ENCODE peak calls at places on chromosomes 6 and 20, in nine cellular contexts. N, S, T, Y, J, U, G, F and X are unnamed samples.

GRCh38 chr6:15608406-15608805 is 54.4 kb downstream of the DTNBP1 start:
- DNase-seq in T (no peak), N (no peak), G (no peak), U (peak; percentile 39), S (no peak), Y (no peak), F (no peak), J (no peak), X (peak; percentile 14)

GRCh38 chr6:139250296-139251274 is 41.2 kb downstream of the TXLNB start:
- DNase-seq in T (peak; percentile 69), N (no peak), J (peak; percentile 84), Y (peak; percentile 54), S (no peak), G (peak; percentile 64), U (peak; percentile 17), F (peak; percentile 32), X (peak; percentile 72)

GRCh38 chr6:24522090-24522820 is 27.5 kb downstream of the ALDH5A1 start:
- DNase-seq in F (no peak), U (no peak), S (no peak), N (no peak), G (peak; percentile 59), T (peak; percentile 68), Y (no peak), J (peak; percentile 99), X (no peak)

GRCh38 chr20:53695797-53696527 is 102.3 kb upstream of the ZNF217 start:
- DNase-seq in N (no peak), U (no peak), T (no peak), J (no peak), F (no peak), Y (no peak), G (no peak), S (no peak), X (no peak)

GRCh38 chr6:16486661-16487060 is 248.3 kb downstream of the GMPR start:
- DNase-seq in G (no peak), N (no peak), U (no peak), J (no peak), Y (no peak), T (no peak), S (peak; percentile 29), F (peak; percentile 33), X (no peak)

GRCh38 chr6:110329348-110329728 is 28.8 kb downstream of the METTL24 start:
- DNase-seq in S (no peak), G (no peak), Y (no peak), N (no peak), T (no peak), F (no peak), U (no peak), J (no peak), X (no peak)

GRCh38 chr20:62305765-62306431 is 3.1 kb downstream of the ADRM1 start:
- DNase-seq in G (no peak), F (no peak), U (no peak), S (no peak), J (no peak), N (peak; percentile 79), T (no peak), Y (no peak), X (no peak)

GRCh38 chr6:6918216-6918983 is 189.4 kb upstream of the RREB1 start:
- DNase-seq in G (peak; percentile 83), Y (no peak), S (peak; percentile 71), T (peak; percentile 86), J (no peak), N (no peak), U (peak; percentile 13), F (no peak), X (no peak)

GRCh38 chr6:167275001-167275400 is 16.1 kb upstream of the UNC93A start:
- DNase-seq in U (no peak), G (no peak), S (no peak), Y (no peak), J (no peak), F (no peak), N (no peak), T (no peak), X (no peak)

GRCh38 chr20:57407541-57407956 is 16.4 kb downstream of the RBM38 start:
- DNase-seq in S (no peak), F (no peak), Y (no peak), J (no peak), U (no peak), T (no peak), G (no peak), N (peak; percentile 66), X (no peak)

GRCh38 chr6:3823671-3824070 is 25.5 kb upstream of the FAM50B start:
- DNase-seq in N (no peak), S (no peak), F (no peak), U (no peak), G (no peak), T (no peak), Y (no peak), J (no peak), X (no peak)

GRCh38 chr20:46491354-46491753 is 22.0 kb downstream of the ZNF334 start:
- DNase-seq in J (no peak), F (no peak), N (no peak), G (no peak), S (no peak), T (no peak), Y (no peak), U (no peak), X (no peak)

GRCh38 chr20:2757001-2757400 is 43.4 kb downstream of the CPXM1 start:
- DNase-seq in N (no peak), U (no peak), G (no peak), S (no peak), T (peak; percentile 11), F (no peak), Y (no peak), J (no peak), X (no peak)

GRCh38 chr20:63574156-63574828 is at the start of gene HELZ2:
- DNase-seq in F (peak; percentile 58), S (peak; percentile 71), G (peak; percentile 94), T (peak; percentile 90), Y (peak; percentile 87), N (peak; percentile 90), U (no peak), J (peak; percentile 68), X (peak; percentile 87)

GRCh38 chr6:152233547-152234320 is 403.4 kb downstream of the SYNE1 start:
- DNase-seq in Y (no peak), F (no peak), G (no peak), U (no peak), S (peak; percentile 27), T (no peak), N (no peak), J (no peak), X (no peak)

GRCh38 chr6:37917568-37917967 is 98.0 kb downstream of the ZFAND3 start:
- DNase-seq in T (no peak), Y (no peak), U (no peak), J (no peak), G (no peak), F (no peak), N (no peak), S (no peak), X (no peak)

GRCh38 chr6:77813090-77813489 is 160.3 kb downstream of the MEI4 start:
- DNase-seq in J (no peak), F (no peak), S (no peak), G (no peak), Y (no peak), U (no peak), N (no peak), T (no peak), X (no peak)

GRCh38 chr6:44738652-44739141 is 351.2 kb downstream of the CDC5L start:
- DNase-seq in T (peak; percentile 32), S (no peak), G (no peak), F (no peak), J (no peak), N (no peak), U (no peak), Y (no peak), X (peak; percentile 10)

GRCh38 chr6:41278699-41279405 is 7.6 kb downstream of the TREM1 start:
- DNase-seq in G (peak; percentile 68), J (peak; percentile 72), S (peak; percentile 68), F (peak; percentile 42), U (no peak), N (no peak), Y (peak; percentile 65), T (peak; percentile 55), X (peak; percentile 46)

GRCh38 chr6:80197474-80197873 is 91.0 kb downstream of the BCKDHB start:
- DNase-seq in N (no peak), G (no peak), F (no peak), U (peak; percentile 62), S (no peak), J (no peak), T (no peak), Y (no peak), X (no peak)

GRCh38 chr6:26251354-26252081 is 113.5 kb upstream of the BTN3A2 start:
- DNase-seq in F (peak; percentile 36), J (no peak), U (no peak), G (peak; percentile 72), S (no peak), Y (peak; percentile 57), N (peak; percentile 41), T (peak; percentile 76), X (peak; percentile 79)

GRCh38 chr6:64326939-64327338 is 691.3 kb downstream of the PHF3 start:
- DNase-seq in J (no peak), Y (no peak), F (no peak), T (no peak), S (no peak), U (no peak), G (no peak), N (no peak), X (no peak)

GRCh38 chr6:80460396-80460912 is 354.0 kb downstream of the BCKDHB start:
- DNase-seq in T (no peak), N (no peak), F (no peak), G (no peak), J (no peak), U (no peak), S (no peak), Y (no peak), X (no peak)

GRCh38 chr20:7147220-7147601 is 379.7 kb downstream of the BMP2 start:
- DNase-seq in U (no peak), G (no peak), S (no peak), J (no peak), F (no peak), Y (no peak), N (no peak), T (no peak), X (no peak)

GRCh38 chr20:46402236-46402886 is 4.1 kb downstream of the ELMO2 start:
- DNase-seq in N (no peak), G (no peak), S (no peak), U (peak; percentile 8), J (no peak), Y (no peak), F (no peak), T (no peak), X (no peak)

GRCh38 chr6:31597006-31597405 is 4.2 kb upstream of the NCR3 start:
- DNase-seq in Y (no peak), T (no peak), G (no peak), U (no peak), F (no peak), N (no peak), S (peak; percentile 43), J (peak; percentile 82), X (no peak)

GRCh38 chr6:75327807-75328206 is 43.2 kb upstream of the TMEM30A start:
- DNase-seq in G (no peak), N (no peak), T (no peak), F (no peak), J (no peak), S (no peak), U (no peak), Y (no peak), X (no peak)

GRCh38 chr20:58913079-58913478 is 60.6 kb downstream of the GNAS start:
- DNase-seq in U (no peak), J (no peak), T (no peak), S (no peak), N (no peak), G (no peak), F (no peak), Y (no peak), X (no peak)

GRCh38 chr20:12528591-12529041 is 480.2 kb upstream of the SPTLC3 start:
- DNase-seq in T (no peak), F (no peak), J (no peak), Y (no peak), U (no peak), G (no peak), N (no peak), S (no peak), X (no peak)

GRCh38 chr20:16293590-16293989 is 279.7 kb downstream of the KIF16B start:
- DNase-seq in U (no peak), S (no peak), G (no peak), F (no peak), J (no peak), N (no peak), T (no peak), Y (no peak), X (no peak)

GRCh38 chr20:53319716-53320115 is 273.9 kb downstream of the ZNF217 start:
- DNase-seq in G (no peak), F (no peak), N (no peak), U (no peak), J (no peak), Y (no peak), S (no peak), T (no peak), X (no peak)